ENCODE peak calls at places on chromosome 11, in five cellular contexts. One of them, this sample, is unnamed. For H3K4me1, the result is how much of the 10 kb centered on the place peaks cover.

GRCh38 chr11:60370811-60371297 is 7.5 kb upstream of the MS4A7 start:
- DNase-seq in neural progenitor cell: no peak
- DNase-seq in HepG2: peak
- DNase-seq in Peyer's patch: no peak
- DNase-seq in astrocyte: no peak
- DNase-seq in this sample: no peak

GRCh38 chr11:1877211-1878133 is 14.2 kb downstream of the PRR33 start:
- DNase-seq in neural progenitor cell: no peak
- DNase-seq in HepG2: peak
- DNase-seq in Peyer's patch: no peak
- DNase-seq in astrocyte: no peak
- DNase-seq in this sample: no peak

GRCh38 chr11:117618956-117619355 is 178.1 kb downstream of the DSCAML1 start:
- DNase-seq in neural progenitor cell: peak
- DNase-seq in HepG2: no peak
- DNase-seq in Peyer's patch: no peak
- DNase-seq in astrocyte: no peak
- DNase-seq in this sample: no peak

GRCh38 chr11:23201936-23202522 is 341.8 kb upstream of the CCDC179 start:
- DNase-seq in neural progenitor cell: no peak
- DNase-seq in HepG2: no peak
- DNase-seq in Peyer's patch: no peak
- DNase-seq in astrocyte: no peak
- DNase-seq in this sample: no peak

GRCh38 chr11:93039841-93040240 is 70.4 kb downstream of the MTNR1B start:
- DNase-seq in neural progenitor cell: no peak
- DNase-seq in HepG2: no peak
- DNase-seq in Peyer's patch: no peak
- DNase-seq in astrocyte: no peak
- DNase-seq in this sample: no peak

GRCh38 chr11:102513869-102514268 is 16.7 kb downstream of the MMP7 start:
- DNase-seq in neural progenitor cell: no peak
- DNase-seq in HepG2: no peak
- DNase-seq in Peyer's patch: peak
- DNase-seq in astrocyte: no peak
- DNase-seq in this sample: peak

GRCh38 chr11:121572581-121573059 is 119.9 kb upstream of the SORL1-AS1 start:
- DNase-seq in neural progenitor cell: no peak
- DNase-seq in HepG2: no peak
- DNase-seq in Peyer's patch: no peak
- DNase-seq in astrocyte: no peak
- DNase-seq in this sample: no peak

GRCh38 chr11:16454284-16454683 is 97.9 kb upstream of the SOX6 start:
- DNase-seq in neural progenitor cell: no peak
- DNase-seq in HepG2: no peak
- DNase-seq in Peyer's patch: no peak
- DNase-seq in astrocyte: peak
- DNase-seq in this sample: no peak

GRCh38 chr11:45024846-45025623 is 74.4 kb upstream of the TP53I11 start:
- DNase-seq in neural progenitor cell: no peak
- DNase-seq in HepG2: no peak
- DNase-seq in Peyer's patch: no peak
- DNase-seq in astrocyte: no peak
- DNase-seq in this sample: no peak

GRCh38 chr11:85723088-85723487 is 37.1 kb upstream of the CCDC89 start:
- DNase-seq in neural progenitor cell: no peak
- DNase-seq in HepG2: no peak
- DNase-seq in Peyer's patch: no peak
- DNase-seq in astrocyte: no peak
- DNase-seq in this sample: no peak

GRCh38 chr11:85717360-85717927 is 31.4 kb upstream of the CCDC89 start:
- DNase-seq in neural progenitor cell: no peak
- DNase-seq in HepG2: no peak
- DNase-seq in Peyer's patch: no peak
- DNase-seq in astrocyte: no peak
- DNase-seq in this sample: no peak

GRCh38 chr11:85718126-85718943 is 32.3 kb upstream of the CCDC89 start:
- DNase-seq in neural progenitor cell: no peak
- DNase-seq in HepG2: no peak
- DNase-seq in Peyer's patch: no peak
- DNase-seq in astrocyte: no peak
- DNase-seq in this sample: no peak

GRCh38 chr11:85721191-85721590 is 35.2 kb upstream of the CCDC89 start:
- DNase-seq in neural progenitor cell: no peak
- DNase-seq in HepG2: no peak
- DNase-seq in Peyer's patch: no peak
- DNase-seq in astrocyte: no peak
- DNase-seq in this sample: no peak

GRCh38 chr11:85718991-85719807 is 33.2 kb upstream of the CCDC89 start:
- DNase-seq in neural progenitor cell: peak
- DNase-seq in HepG2: peak
- DNase-seq in Peyer's patch: no peak
- DNase-seq in astrocyte: peak
- DNase-seq in this sample: no peak
- H3K4me3 ChIP-seq in neural progenitor cell: peak
- H3K4me3 ChIP-seq in HepG2: no peak
- H3K4me3 ChIP-seq in Peyer's patch: no peak
- H3K4me3 ChIP-seq in astrocyte: peak
- H3K4me3 ChIP-seq in this sample: no peak

GRCh38 chr11:76664578-76665061 is 5.9 kb downstream of the LRRC32 start:
- DNase-seq in neural progenitor cell: no peak
- DNase-seq in HepG2: no peak
- DNase-seq in Peyer's patch: no peak
- DNase-seq in astrocyte: no peak
- DNase-seq in this sample: no peak

GRCh38 chr11:76662656-76663460 is 7.7 kb downstream of the LRRC32 start:
- DNase-seq in neural progenitor cell: no peak
- DNase-seq in HepG2: no peak
- DNase-seq in Peyer's patch: no peak
- DNase-seq in astrocyte: no peak
- DNase-seq in this sample: no peak

GRCh38 chr11:76663461-76663760 is 7.1 kb downstream of the LRRC32 start:
- DNase-seq in neural progenitor cell: no peak
- DNase-seq in HepG2: no peak
- DNase-seq in Peyer's patch: no peak
- DNase-seq in astrocyte: no peak
- DNase-seq in this sample: no peak

GRCh38 chr11:76665172-76665571 is 5.4 kb downstream of the LRRC32 start:
- DNase-seq in neural progenitor cell: no peak
- DNase-seq in HepG2: no peak
- DNase-seq in Peyer's patch: no peak
- DNase-seq in astrocyte: no peak
- DNase-seq in this sample: no peak

GRCh38 chr11:76663912-76664440 is 6.6 kb downstream of the LRRC32 start:
- DNase-seq in neural progenitor cell: no peak
- DNase-seq in HepG2: no peak
- DNase-seq in Peyer's patch: no peak
- DNase-seq in astrocyte: no peak
- DNase-seq in this sample: no peak
- H3K4me1 ChIP-seq in neural progenitor cell: under half
- H3K4me1 ChIP-seq in HepG2: under half
- H3K4me1 ChIP-seq in Peyer's patch: under half
- H3K4me1 ChIP-seq in astrocyte: under half
- H3K4me1 ChIP-seq in this sample: under half

DNA sequence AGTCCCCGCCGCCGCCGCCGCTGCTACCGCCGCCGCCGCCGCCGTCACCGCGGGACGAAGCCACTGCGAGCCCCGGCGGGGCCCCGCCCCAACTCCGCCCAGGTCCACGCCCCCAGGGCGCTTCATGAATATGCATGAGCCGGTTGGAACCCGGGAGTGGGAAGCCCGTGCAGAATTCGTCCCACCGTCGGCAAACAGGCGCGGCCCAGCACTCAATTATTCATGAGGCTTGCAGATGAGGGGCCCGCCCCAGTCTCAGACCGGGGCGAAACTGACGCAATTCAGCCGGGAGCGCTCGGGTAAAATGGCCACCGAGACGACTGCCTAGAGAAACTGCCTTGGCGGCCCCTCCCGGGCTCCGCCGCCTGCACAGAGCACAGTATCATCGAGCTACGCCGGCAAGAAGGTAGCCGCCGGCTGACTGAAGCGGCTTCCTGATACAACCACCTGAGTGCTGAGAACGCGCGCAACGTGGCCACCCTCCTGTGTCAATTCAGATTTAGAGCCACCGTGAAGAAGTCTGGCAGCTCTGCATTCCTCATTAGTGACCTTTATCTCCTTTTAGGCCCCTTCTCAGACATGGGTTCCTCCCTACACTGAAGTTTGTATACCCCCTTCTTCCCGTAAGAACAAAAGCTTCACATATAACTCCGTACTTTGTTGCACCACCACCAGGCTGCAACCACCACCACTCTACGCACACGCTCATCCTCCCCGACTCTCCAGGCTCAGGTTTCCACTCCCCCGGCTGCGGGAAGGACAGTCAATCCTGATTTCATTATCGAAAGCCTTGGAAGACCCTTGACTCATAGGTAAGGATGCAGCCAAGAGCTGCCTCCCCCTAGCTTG is at the start of gene TNKS1BP1:
- DNase-seq in neural progenitor cell: peak
- DNase-seq in HepG2: peak
- DNase-seq in Peyer's patch: peak
- DNase-seq in astrocyte: peak
- DNase-seq in this sample: peak
- TF ChIP-seq CTCF in neural progenitor cell: no peak
- TF ChIP-seq CTCF in HepG2: no peak
- TF ChIP-seq CTCF in Peyer's patch: no peak
- TF ChIP-seq CTCF in astrocyte: no peak
- TF ChIP-seq CTCF in this sample: no peak

GRCh38 chr11:35046606-35047005 is 92.4 kb upstream of the CD44 start:
- DNase-seq in neural progenitor cell: no peak
- DNase-seq in HepG2: no peak
- DNase-seq in Peyer's patch: no peak
- DNase-seq in astrocyte: no peak
- DNase-seq in this sample: no peak
- H3K4me3 ChIP-seq in neural progenitor cell: no peak
- H3K4me3 ChIP-seq in HepG2: no peak
- H3K4me3 ChIP-seq in Peyer's patch: no peak
- H3K4me3 ChIP-seq in astrocyte: no peak
- H3K4me3 ChIP-seq in this sample: no peak

GRCh38 chr11:8038811-8039529 is 42.0 kb upstream of the TUB start:
- DNase-seq in neural progenitor cell: no peak
- DNase-seq in HepG2: no peak
- DNase-seq in Peyer's patch: no peak
- DNase-seq in astrocyte: no peak
- DNase-seq in this sample: no peak
- H3K4me1 ChIP-seq in neural progenitor cell: under half
- H3K4me1 ChIP-seq in HepG2: under half
- H3K4me1 ChIP-seq in Peyer's patch: under half
- H3K4me1 ChIP-seq in astrocyte: under half
- H3K4me1 ChIP-seq in this sample: under half

GRCh38 chr11:41459602-41460405 is at the start of gene LRRC4C:
- DNase-seq in neural progenitor cell: peak
- DNase-seq in HepG2: no peak
- DNase-seq in Peyer's patch: no peak
- DNase-seq in astrocyte: peak
- DNase-seq in this sample: no peak

GRCh38 chr11:41457216-41458014 is 2.0 kb downstream of the LRRC4C start:
- DNase-seq in neural progenitor cell: no peak
- DNase-seq in HepG2: no peak
- DNase-seq in Peyer's patch: no peak
- DNase-seq in astrocyte: no peak
- DNase-seq in this sample: no peak

GRCh38 chr11:41456288-41456687 is 3.2 kb downstream of the LRRC4C start:
- DNase-seq in neural progenitor cell: peak
- DNase-seq in HepG2: no peak
- DNase-seq in Peyer's patch: no peak
- DNase-seq in astrocyte: no peak
- DNase-seq in this sample: no peak

GRCh38 chr11:41461057-41461681 is 1.7 kb upstream of the LRRC4C start:
- DNase-seq in neural progenitor cell: peak
- DNase-seq in HepG2: peak
- DNase-seq in Peyer's patch: no peak
- DNase-seq in astrocyte: no peak
- DNase-seq in this sample: peak
- TF ChIP-seq CTCF in neural progenitor cell: peak
- TF ChIP-seq CTCF in HepG2: peak
- TF ChIP-seq CTCF in Peyer's patch: peak
- TF ChIP-seq CTCF in astrocyte: peak
- TF ChIP-seq CTCF in this sample: peak

DNA sequence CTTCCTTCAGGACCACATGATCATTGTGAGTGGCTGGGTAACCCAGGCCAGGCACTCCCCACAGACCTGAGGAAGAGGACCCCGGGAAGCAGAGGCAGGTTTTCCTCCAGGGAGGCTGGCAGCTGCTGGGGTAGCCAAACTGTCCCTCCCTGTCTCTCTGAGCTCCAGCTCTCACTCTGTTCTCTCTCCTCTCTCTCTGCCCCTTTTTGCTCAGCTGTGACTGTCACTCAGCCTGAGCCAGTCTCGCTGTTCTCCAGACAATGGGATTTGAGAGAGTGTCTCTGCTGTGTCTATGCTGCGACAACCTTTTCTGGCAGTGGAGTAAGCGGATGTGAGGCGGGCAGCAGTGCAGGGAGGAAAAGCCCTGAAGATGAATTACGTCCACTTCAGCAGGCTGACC is 83.0 kb upstream of the NCAM1 start:
- DNase-seq in neural progenitor cell: peak
- DNase-seq in HepG2: no peak
- DNase-seq in Peyer's patch: no peak
- DNase-seq in astrocyte: no peak
- DNase-seq in this sample: no peak
- H3K4me3 ChIP-seq in neural progenitor cell: no peak
- H3K4me3 ChIP-seq in HepG2: no peak
- H3K4me3 ChIP-seq in Peyer's patch: no peak
- H3K4me3 ChIP-seq in astrocyte: no peak
- H3K4me3 ChIP-seq in this sample: no peak

DNA sequence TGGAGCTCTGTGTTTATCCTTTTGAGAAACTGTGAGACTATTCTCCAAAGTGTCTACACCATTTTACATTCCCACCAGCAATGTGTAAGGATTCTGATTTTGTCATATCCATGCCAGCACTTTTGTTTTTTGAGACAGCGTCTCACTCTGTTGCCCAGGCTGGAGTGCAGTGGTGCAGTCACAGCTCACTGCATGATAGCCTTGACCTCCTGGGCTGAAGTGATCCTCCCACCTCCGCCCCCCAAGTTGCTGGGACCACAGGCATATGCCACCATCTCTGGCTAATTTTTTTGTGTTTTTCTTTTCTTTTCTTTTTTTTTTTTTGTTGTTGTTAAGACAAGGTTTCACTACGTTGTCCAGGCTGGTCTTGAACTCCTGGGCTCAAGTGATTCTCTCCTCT is 35.3 kb downstream of the PPP6R3 start:
- DNase-seq in neural progenitor cell: no peak
- DNase-seq in HepG2: no peak
- DNase-seq in Peyer's patch: no peak
- DNase-seq in astrocyte: no peak
- DNase-seq in this sample: no peak
- H3K4me1 ChIP-seq in neural progenitor cell: under half
- H3K4me1 ChIP-seq in HepG2: under half
- H3K4me1 ChIP-seq in Peyer's patch: under half
- H3K4me1 ChIP-seq in astrocyte: under half
- H3K4me1 ChIP-seq in this sample: under half

This sample was measured in mucosa of descending colon.